ENCODE peak calls at places on chromosome 14, in eight cellular contexts. D is lung, F is adrenal gland, N is astrocyte of the spinal cord, K is stomach, Z is right lobe of liver, B is heart right ventricle, V is dorsolateral prefrontal cortex. Y is an unnamed sample.

GRCh38 chr14:61455351-61455750 is 134.0 kb downstream of the PRKCH start:
- DNase-seq in K (no peak), F (no peak), B (no peak), D (peak), N (no peak), Z (no peak), V (no peak), Y (no peak)

GRCh38 chr14:95553141-95553540 is 18.3 kb downstream of the GLRX5 start:
- DNase-seq in F (no peak), B (no peak), Z (no peak), V (no peak), D (no peak), K (no peak), N (no peak), Y (no peak)

GRCh38 chr14:36874396-36875138 is 212.9 kb downstream of the PAX9 start:
- DNase-seq in F (no peak), K (no peak), Z (no peak), B (no peak), N (no peak), D (no peak), V (no peak), Y (no peak)

GRCh38 chr14:50619569-50620141 is 48.5 kb downstream of the SAV1 start:
- DNase-seq in Z (no peak), F (no peak), B (no peak), N (peak), K (no peak), V (no peak), D (no peak), Y (peak)

GRCh38 chr14:69090187-69090789 is 62.6 kb downstream of the DCAF5 start:
- DNase-seq in K (no peak), N (peak), B (no peak), F (no peak), D (no peak), V (no peak), Z (no peak), Y (peak)

GRCh38 chr14:100402631-100403030 is 79.5 kb downstream of the SLC25A47 start:
- DNase-seq in Z (no peak), V (no peak), F (no peak), D (no peak), N (no peak), K (no peak), B (no peak), Y (no peak)

GRCh38 chr14:44204061-44204815 is 302.8 kb downstream of the FSCB start:
- DNase-seq in Z (no peak), K (no peak), B (no peak), N (peak), F (no peak), D (no peak), V (no peak), Y (peak)

GRCh38 chr14:78863143-78863542 is 693.0 kb downstream of the NRXN3 start:
- DNase-seq in N (peak), V (no peak), Z (no peak), B (no peak), K (no peak), D (no peak), F (no peak), Y (peak)

GRCh38 chr14:101757064-101757838 is 4.3 kb upstream of the PPP2R5C start:
- DNase-seq in B (no peak), Z (no peak), N (no peak), D (no peak), V (no peak), F (no peak), K (no peak), Y (no peak)

GRCh38 chr14:103121846-103122577 is 1.2 kb upstream of the TNFAIP2 start:
- DNase-seq in V (no peak), D (peak), F (peak), K (peak), Z (peak), B (peak), N (peak), Y (peak)

GRCh38 chr14:89702151-89702936 is 252.2 kb downstream of the EFCAB11 start:
- DNase-seq in V (no peak), F (peak), B (no peak), N (peak), Z (no peak), K (no peak), D (no peak), Y (peak)

GRCh38 chr14:50230601-50231474 is 540 bp downstream of the SOS2 start:
- DNase-seq in K (peak), D (peak), F (peak), V (no peak), B (peak), Z (peak), N (peak), Y (peak)

GRCh38 chr14:104892517-104893434 is 27.7 kb downstream of the CEP170B start:
- DNase-seq in B (no peak), Z (no peak), D (no peak), K (peak), V (no peak), N (no peak), F (peak), Y (no peak)

GRCh38 chr14:71636820-71637471 is 295.3 kb upstream of the RGS6 start:
- DNase-seq in Z (no peak), V (no peak), K (no peak), B (no peak), F (no peak), D (no peak), N (no peak), Y (no peak)

GRCh38 chr14:103522028-103522581 is 525 bp downstream of the CKB start:
- DNase-seq in V (no peak), D (no peak), N (no peak), F (no peak), B (peak), K (no peak), Z (peak), Y (no peak)

GRCh38 chr14:67526676-67527459 is 6.2 kb upstream of the PLEKHH1 start:
- DNase-seq in N (peak), B (no peak), Z (no peak), K (peak), D (peak), V (peak), F (peak), Y (peak)

GRCh38 chr14:75514673-75515630 is 7.3 kb upstream of the BATF start:
- DNase-seq in V (no peak), K (no peak), F (peak), N (peak), B (no peak), Z (no peak), D (no peak), Y (peak)

GRCh38 chr14:96461950-96462798 is 40.0 kb upstream of the PAPOLA start:
- DNase-seq in B (no peak), F (no peak), N (no peak), Z (no peak), D (no peak), V (no peak), K (no peak), Y (no peak)

GRCh38 chr14:20274062-20274461 is 31.7 kb downstream of the TTC5 start:
- DNase-seq in D (no peak), F (no peak), V (no peak), Z (no peak), N (no peak), K (no peak), B (no peak), Y (no peak)

GRCh38 chr14:61188936-61189808 is 92.0 kb downstream of the TMEM30B start:
- DNase-seq in B (peak), V (no peak), F (peak), D (peak), N (peak), K (peak), Z (peak), Y (peak)

GRCh38 chr14:36383674-36384421 is 63.4 kb upstream of the MBIP start:
- DNase-seq in V (peak), D (peak), B (peak), Z (no peak), K (no peak), N (no peak), F (no peak), Y (peak)

GRCh38 chr14:84657866-84658385 is 872.0 kb upstream of the FLRT2 start:
- DNase-seq in B (no peak), Z (no peak), F (no peak), N (no peak), K (no peak), V (no peak), D (no peak), Y (no peak)

GRCh38 chr14:92728781-92729364 is 19.6 kb downstream of the LGMN start:
- DNase-seq in B (no peak), F (peak), K (peak), N (peak), Z (no peak), V (no peak), D (peak), Y (no peak)

GRCh38 chr14:96136361-96136760 is 68.3 kb upstream of the BDKRB2 start:
- DNase-seq in B (no peak), F (no peak), K (no peak), D (no peak), V (no peak), N (peak), Z (no peak), Y (peak)

GRCh38 chr14:37047226-37047625 is 125.2 kb downstream of the SLC25A21 start:
- DNase-seq in K (no peak), D (no peak), V (no peak), B (no peak), Z (no peak), F (no peak), N (no peak), Y (no peak)

GRCh38 chr14:31275731-31276130 is 68.1 kb upstream of the HECTD1 start:
- DNase-seq in V (no peak), B (no peak), F (no peak), D (no peak), N (peak), Z (no peak), K (no peak), Y (no peak)

GRCh38 chr14:71113376-71113775 is 206.1 kb downstream of the PCNX1 start:
- DNase-seq in N (peak), Z (no peak), K (no peak), F (no peak), D (no peak), B (no peak), V (no peak), Y (peak)

GRCh38 chr14:99271288-99271941 is 582 bp downstream of the BCL11B start:
- DNase-seq in D (no peak), V (no peak), F (no peak), K (no peak), N (no peak), B (no peak), Z (no peak), Y (peak)
- H3K4me3 ChIP-seq in D (peak), V (peak), F (peak), K (peak), N (peak), B (peak), Z (peak), Y (peak)

DNA sequence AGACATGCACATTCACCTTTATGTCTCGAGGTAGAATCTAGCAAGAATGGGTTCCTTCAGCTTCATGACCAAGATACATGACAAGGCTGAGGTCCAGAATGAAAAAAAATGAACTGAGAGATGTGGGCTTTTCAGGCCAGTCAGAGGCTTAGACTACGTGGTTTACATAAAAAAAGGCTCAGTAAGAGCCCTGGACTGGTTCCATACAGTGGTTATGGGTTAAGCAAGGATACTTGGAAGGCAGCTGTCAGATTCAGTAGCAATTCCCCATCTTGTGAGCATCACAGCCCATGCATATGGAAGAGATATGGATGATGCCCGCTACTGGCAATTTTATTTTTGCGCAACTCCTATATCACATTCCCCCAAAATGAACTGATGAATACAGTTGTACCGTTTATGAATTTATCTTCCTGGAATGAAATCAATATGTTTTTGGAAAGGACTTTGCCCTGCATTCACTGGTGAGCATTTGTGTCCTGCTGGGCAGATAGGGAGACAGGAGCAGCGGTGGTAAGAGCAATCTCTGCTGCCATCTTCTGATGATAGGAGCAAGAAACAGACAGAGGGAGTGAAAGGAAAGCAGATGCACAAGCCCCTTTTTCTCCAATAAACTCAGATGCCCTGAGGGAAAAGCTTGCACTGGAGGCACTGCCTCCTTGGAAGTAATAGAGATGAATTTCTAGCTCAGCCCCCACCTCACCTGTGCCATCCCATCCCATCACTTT is 280.4 kb downstream of the GALC start:
- DNase-seq in V (no peak), B (no peak), K (no peak), F (no peak), N (no peak), Z (no peak), D (no peak), Y (peak)
- TF ChIP-seq CTCF in V (no peak), B (no peak), K (no peak), F (no peak), N (no peak), Z (no peak), D (no peak), Y (no peak)

DNA sequence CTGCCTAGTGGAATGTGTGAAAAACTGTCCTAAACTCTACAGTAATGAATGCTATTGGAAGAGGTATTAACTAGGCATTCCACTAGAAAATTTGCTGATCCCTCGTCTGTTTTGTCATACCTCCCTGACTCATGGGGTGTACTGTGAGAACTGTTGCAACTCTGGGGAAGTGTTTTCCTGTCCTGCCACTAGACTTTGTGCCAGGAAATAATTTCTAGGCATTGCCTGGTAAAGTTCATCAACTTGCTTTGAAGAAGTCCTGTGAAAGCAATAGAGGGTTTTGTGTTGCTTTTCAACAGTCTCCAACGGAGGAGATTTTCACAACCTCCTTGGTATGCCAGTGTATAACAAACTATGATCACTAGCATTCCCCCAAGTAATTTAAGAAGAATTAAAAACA is 139.9 kb downstream of the AKAP6 start:
- DNase-seq in F (no peak), N (peak), B (no peak), Z (no peak), K (no peak), D (no peak), V (no peak), Y (peak)
- H3K4me3 ChIP-seq in F (no peak), N (no peak), B (no peak), Z (no peak), K (no peak), D (no peak), V (no peak), Y (no peak)

GRCh38 chr14:88559852-88560251 is 3.0 kb upstream of the ZC3H14 start:
- DNase-seq in K (no peak), N (peak), D (no peak), B (no peak), F (no peak), Z (no peak), V (no peak), Y (peak)

GRCh38 chr14:88563845-88564244 is 1.0 kb downstream of the ZC3H14 start:
- DNase-seq in Z (no peak), K (no peak), N (no peak), V (no peak), D (no peak), F (no peak), B (no peak), Y (no peak)

GRCh38 chr14:88565427-88565826 is 2.6 kb downstream of the ZC3H14 start:
- DNase-seq in B (no peak), Z (no peak), V (no peak), D (no peak), N (no peak), K (no peak), F (no peak), Y (no peak)

GRCh38 chr14:88562532-88562830 is 356 bp upstream of the ZC3H14 start:
- DNase-seq in N (no peak), V (no peak), B (no peak), D (no peak), K (no peak), F (no peak), Z (no peak), Y (no peak)

DNA sequence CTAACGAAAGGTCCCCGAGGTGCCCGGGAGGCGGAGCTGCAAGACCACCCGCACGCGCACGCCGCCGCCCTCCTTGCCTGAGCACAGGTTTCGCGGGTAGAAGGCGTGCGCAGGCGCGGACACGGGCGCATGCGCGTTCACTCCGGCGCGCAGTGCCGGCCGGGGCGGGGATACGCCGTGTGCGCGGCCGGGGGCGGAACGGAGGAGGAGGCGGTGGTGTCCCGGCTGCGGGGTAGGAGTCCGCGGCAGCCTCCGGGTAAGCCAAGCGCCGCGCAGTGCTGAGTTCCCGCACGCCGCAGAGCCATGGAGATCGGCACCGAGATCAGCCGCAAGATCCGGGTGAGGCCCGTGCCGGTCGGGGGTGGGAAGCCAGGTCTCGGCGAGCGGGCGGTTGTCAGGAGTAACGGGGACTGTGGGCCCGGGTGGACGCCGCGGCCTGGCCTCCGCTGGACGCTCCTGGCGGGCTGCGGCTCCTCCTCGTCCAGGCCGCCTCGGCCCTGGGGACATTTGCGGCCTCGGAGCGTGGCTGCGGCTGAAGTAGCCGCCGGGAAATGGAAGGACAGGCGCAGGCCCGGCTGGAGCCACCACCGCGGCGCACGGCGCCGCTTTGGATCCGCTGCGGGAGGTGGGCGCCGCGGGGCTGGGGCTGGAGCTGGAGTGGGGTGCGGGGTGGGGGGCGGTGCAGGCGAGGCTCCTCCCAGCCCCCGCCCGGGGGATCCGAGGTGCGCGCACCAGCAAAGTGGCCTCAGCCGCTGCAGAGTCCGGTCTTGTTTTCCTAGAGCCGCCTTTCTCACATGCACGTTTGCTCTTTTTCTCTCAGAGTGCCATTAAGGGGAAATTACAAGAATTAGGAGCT is at the start of gene ZC3H14:
- DNase-seq in F (peak), V (peak), Z (peak), K (peak), B (peak), D (peak), N (peak), Y (peak)
- TF ChIP-seq CTCF in F (no peak), V (no peak), Z (no peak), K (no peak), B (no peak), D (no peak), N (no peak), Y (no peak)

GRCh38 chr14:54314365-54315134 is 82.3 kb upstream of the CDKN3 start:
- DNase-seq in K (no peak), F (no peak), N (no peak), D (no peak), B (no peak), V (no peak), Z (no peak), Y (no peak)

GRCh38 chr14:54317396-54317795 is 79.4 kb upstream of the CDKN3 start:
- DNase-seq in Z (no peak), K (no peak), V (no peak), N (no peak), B (no peak), D (no peak), F (no peak), Y (no peak)

GRCh38 chr14:54312166-54312801 is 84.5 kb upstream of the CDKN3 start:
- DNase-seq in K (no peak), B (no peak), D (no peak), V (no peak), F (no peak), N (peak), Z (no peak), Y (peak)

GRCh38 chr14:54322241-54322640 is 74.6 kb upstream of the CDKN3 start:
- DNase-seq in V (no peak), K (no peak), D (no peak), F (no peak), Z (no peak), N (no peak), B (no peak), Y (no peak)

DNA sequence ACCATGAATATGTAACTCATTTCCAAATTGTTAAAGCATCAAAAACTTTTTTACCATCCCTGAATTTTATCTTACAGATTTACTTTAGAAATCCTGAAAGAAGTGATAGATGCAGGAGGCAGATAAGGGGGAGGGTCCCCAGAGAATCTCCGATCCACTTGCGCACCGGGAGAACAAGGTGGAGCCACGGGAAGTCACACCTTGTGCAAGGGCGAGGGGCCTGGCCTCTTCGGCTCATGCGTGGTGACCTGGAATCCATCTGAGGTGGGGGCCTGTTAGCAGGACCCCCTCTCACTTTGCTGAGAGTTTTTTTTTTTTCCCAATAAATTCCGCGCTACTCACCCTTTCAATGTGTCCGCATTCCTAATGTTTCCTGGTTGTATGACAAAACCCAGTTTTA is 80.2 kb upstream of the CDKN3 start:
- DNase-seq in D (no peak), V (no peak), N (no peak), F (no peak), K (no peak), B (no peak), Z (no peak), Y (no peak)
- H3K4me3 ChIP-seq in D (no peak), V (no peak), N (no peak), F (no peak), K (no peak), B (no peak), Z (no peak), Y (no peak)

GRCh38 chr14:34782031-34782430 is 67.6 kb upstream of the CFL2 start:
- DNase-seq in V (no peak), K (no peak), D (no peak), B (no peak), Z (no peak), F (no peak), N (no peak), Y (peak)
- TF ChIP-seq CTCF in V (no peak), K (no peak), D (no peak), B (no peak), Z (no peak), F (no peak), N (no peak), Y (no peak)

DNA sequence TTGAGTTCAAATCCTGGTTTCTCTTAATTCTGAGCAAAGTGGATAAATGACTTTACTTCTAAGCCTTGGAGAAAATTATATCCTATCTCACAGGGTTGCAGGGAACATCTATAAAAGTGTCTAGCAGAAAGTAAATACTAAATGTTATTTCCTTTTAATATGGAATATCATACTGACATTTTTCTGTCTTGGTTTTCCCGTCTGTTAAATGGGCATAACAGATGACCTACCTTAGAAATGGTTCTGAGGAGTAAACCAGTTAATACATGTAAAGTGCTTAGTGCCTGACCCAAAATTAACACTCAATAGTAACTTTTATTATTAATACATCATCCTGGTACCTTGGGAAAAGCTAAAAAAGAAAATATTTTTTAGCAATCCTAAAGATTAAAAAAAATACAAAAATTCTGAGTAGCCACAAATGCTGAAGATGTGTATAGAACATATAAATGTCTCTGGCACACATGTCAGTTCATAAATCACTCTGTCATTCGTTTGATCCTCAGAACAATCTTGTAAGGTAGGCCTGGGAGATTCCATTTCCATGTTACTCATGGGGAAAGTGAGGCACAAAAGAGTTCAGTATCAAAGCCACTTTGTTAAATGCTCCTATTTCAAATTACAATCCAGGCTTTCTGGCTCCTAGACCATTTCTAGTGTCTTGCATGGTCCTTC is 1.3 kb downstream of the VIPAS39 start:
- DNase-seq in V (no peak), K (no peak), F (no peak), B (no peak), D (no peak), N (no peak), Z (no peak), Y (no peak)
- H3K4me3 ChIP-seq in V (peak), K (peak), F (peak), B (peak), D (no peak), N (no peak), Z (no peak), Y (peak)

Y was measured in fibroblast of the aortic adventitia.